ENCODE peak calls at places on chromosomes 4 and X, in nine cellular contexts. One of them, this sample, is unnamed. For H3K4me1, the result is how much of the 10 kb centered on the place peaks cover.

GRCh38 chrX:46863072-46863471 is 26.2 kb downstream of the RP2 start:
- DNase-seq in mammary epithelial cell: no peak
- DNase-seq in stomach: no peak
- DNase-seq in PC-3: no peak
- DNase-seq in tibial artery: no peak
- DNase-seq in hepatocyte: no peak
- DNase-seq in CD8-positive, alpha-beta T cell: no peak
- DNase-seq in kidney: no peak
- DNase-seq in body of pancreas: no peak
- DNase-seq in this sample: no peak

GRCh38 chr4:110602061-110602460 is 20.8 kb downstream of the PITX2 start:
- DNase-seq in mammary epithelial cell: no peak
- DNase-seq in stomach: no peak
- DNase-seq in PC-3: no peak
- DNase-seq in tibial artery: no peak
- DNase-seq in hepatocyte: no peak
- DNase-seq in CD8-positive, alpha-beta T cell: no peak
- DNase-seq in kidney: no peak
- DNase-seq in body of pancreas: no peak
- DNase-seq in this sample: no peak

GRCh38 chr4:183197140-183197539 is 98.1 kb downstream of the WWC2 start:
- DNase-seq in mammary epithelial cell: no peak
- DNase-seq in stomach: no peak
- DNase-seq in PC-3: no peak
- DNase-seq in tibial artery: no peak
- DNase-seq in hepatocyte: no peak
- DNase-seq in CD8-positive, alpha-beta T cell: no peak
- DNase-seq in kidney: no peak
- DNase-seq in body of pancreas: no peak
- DNase-seq in this sample: no peak

GRCh38 chrX:11380187-11380586 is 87.0 kb downstream of the AMELX start:
- DNase-seq in mammary epithelial cell: no peak
- DNase-seq in stomach: no peak
- DNase-seq in PC-3: peak
- DNase-seq in tibial artery: no peak
- DNase-seq in hepatocyte: no peak
- DNase-seq in CD8-positive, alpha-beta T cell: no peak
- DNase-seq in kidney: no peak
- DNase-seq in body of pancreas: no peak
- DNase-seq in this sample: no peak

GRCh38 chrX:136192839-136193414 is 45.6 kb downstream of the FHL1 start:
- DNase-seq in mammary epithelial cell: no peak
- DNase-seq in stomach: no peak
- DNase-seq in PC-3: peak
- DNase-seq in tibial artery: no peak
- DNase-seq in hepatocyte: no peak
- DNase-seq in CD8-positive, alpha-beta T cell: no peak
- DNase-seq in kidney: no peak
- DNase-seq in body of pancreas: no peak
- DNase-seq in this sample: no peak

GRCh38 chr4:119498520-119498919 is 130.1 kb downstream of the PDE5A start:
- DNase-seq in mammary epithelial cell: no peak
- DNase-seq in stomach: no peak
- DNase-seq in PC-3: no peak
- DNase-seq in tibial artery: peak
- DNase-seq in hepatocyte: peak
- DNase-seq in CD8-positive, alpha-beta T cell: no peak
- DNase-seq in kidney: peak
- DNase-seq in body of pancreas: peak
- DNase-seq in this sample: no peak

GRCh38 chr4:42519803-42520417 is 122.6 kb downstream of the SHISA3 start:
- DNase-seq in mammary epithelial cell: peak
- DNase-seq in stomach: peak
- DNase-seq in PC-3: peak
- DNase-seq in tibial artery: no peak
- DNase-seq in hepatocyte: peak
- DNase-seq in CD8-positive, alpha-beta T cell: no peak
- DNase-seq in kidney: no peak
- DNase-seq in body of pancreas: peak
- DNase-seq in this sample: no peak

GRCh38 chr4:22246816-22247215 is 269.1 kb downstream of the ADGRA3 start:
- DNase-seq in mammary epithelial cell: no peak
- DNase-seq in stomach: no peak
- DNase-seq in PC-3: no peak
- DNase-seq in tibial artery: no peak
- DNase-seq in hepatocyte: no peak
- DNase-seq in CD8-positive, alpha-beta T cell: no peak
- DNase-seq in kidney: no peak
- DNase-seq in body of pancreas: no peak
- DNase-seq in this sample: no peak

GRCh38 chrX:130066975-130067615 is 43.2 kb downstream of the ELF4 start:
- DNase-seq in mammary epithelial cell: no peak
- DNase-seq in stomach: no peak
- DNase-seq in PC-3: no peak
- DNase-seq in tibial artery: no peak
- DNase-seq in hepatocyte: no peak
- DNase-seq in CD8-positive, alpha-beta T cell: no peak
- DNase-seq in kidney: no peak
- DNase-seq in body of pancreas: no peak
- DNase-seq in this sample: no peak

GRCh38 chrX:39574178-39574577 is 523.6 kb downstream of the BCOR start:
- DNase-seq in mammary epithelial cell: no peak
- DNase-seq in stomach: no peak
- DNase-seq in PC-3: peak
- DNase-seq in tibial artery: no peak
- DNase-seq in hepatocyte: no peak
- DNase-seq in CD8-positive, alpha-beta T cell: no peak
- DNase-seq in kidney: no peak
- DNase-seq in body of pancreas: no peak
- DNase-seq in this sample: no peak

GRCh38 chrX:46837543-46838481 is 969 bp downstream of the RP2 start:
- DNase-seq in mammary epithelial cell: peak
- DNase-seq in stomach: no peak
- DNase-seq in PC-3: peak
- DNase-seq in tibial artery: no peak
- DNase-seq in hepatocyte: peak
- DNase-seq in CD8-positive, alpha-beta T cell: no peak
- DNase-seq in kidney: no peak
- DNase-seq in body of pancreas: no peak
- DNase-seq in this sample: no peak

GRCh38 chr4:72665376-72665978 is 96.5 kb upstream of the ADAMTS3 start:
- DNase-seq in mammary epithelial cell: no peak
- DNase-seq in stomach: no peak
- DNase-seq in PC-3: no peak
- DNase-seq in tibial artery: no peak
- DNase-seq in hepatocyte: no peak
- DNase-seq in CD8-positive, alpha-beta T cell: no peak
- DNase-seq in kidney: no peak
- DNase-seq in body of pancreas: no peak
- DNase-seq in this sample: no peak

GRCh38 chr4:150385606-150386005 is 196.3 kb upstream of the MAB21L2 start:
- DNase-seq in mammary epithelial cell: peak
- DNase-seq in stomach: no peak
- DNase-seq in PC-3: peak
- DNase-seq in tibial artery: peak
- DNase-seq in hepatocyte: peak
- DNase-seq in CD8-positive, alpha-beta T cell: no peak
- DNase-seq in kidney: no peak
- DNase-seq in body of pancreas: no peak
- DNase-seq in this sample: no peak

GRCh38 chr4:145485120-145485519 is 3.5 kb downstream of the SMAD1 start:
- DNase-seq in mammary epithelial cell: no peak
- DNase-seq in stomach: no peak
- DNase-seq in PC-3: no peak
- DNase-seq in tibial artery: no peak
- DNase-seq in hepatocyte: no peak
- DNase-seq in CD8-positive, alpha-beta T cell: no peak
- DNase-seq in kidney: no peak
- DNase-seq in body of pancreas: no peak
- DNase-seq in this sample: no peak
- H3K4me1 ChIP-seq in mammary epithelial cell: under half
- H3K4me1 ChIP-seq in stomach: half or more
- H3K4me1 ChIP-seq in PC-3: under half
- H3K4me1 ChIP-seq in tibial artery: under half
- H3K4me1 ChIP-seq in hepatocyte: under half
- H3K4me1 ChIP-seq in CD8-positive, alpha-beta T cell: under half
- H3K4me1 ChIP-seq in kidney: under half
- H3K4me1 ChIP-seq in body of pancreas: under half
- H3K4me1 ChIP-seq in this sample: under half

GRCh38 chr4:82591592-82591991 is 29.8 kb upstream of the TMEM150C start:
- DNase-seq in mammary epithelial cell: no peak
- DNase-seq in stomach: no peak
- DNase-seq in PC-3: no peak
- DNase-seq in tibial artery: no peak
- DNase-seq in hepatocyte: no peak
- DNase-seq in CD8-positive, alpha-beta T cell: no peak
- DNase-seq in kidney: no peak
- DNase-seq in body of pancreas: no peak
- DNase-seq in this sample: no peak

GRCh38 chr4:82594466-82594865 is 32.7 kb upstream of the TMEM150C start:
- DNase-seq in mammary epithelial cell: no peak
- DNase-seq in stomach: no peak
- DNase-seq in PC-3: no peak
- DNase-seq in tibial artery: no peak
- DNase-seq in hepatocyte: no peak
- DNase-seq in CD8-positive, alpha-beta T cell: no peak
- DNase-seq in kidney: no peak
- DNase-seq in body of pancreas: no peak
- DNase-seq in this sample: no peak

GRCh38 chr4:82593416-82593815 is 31.6 kb upstream of the TMEM150C start:
- DNase-seq in mammary epithelial cell: no peak
- DNase-seq in stomach: no peak
- DNase-seq in PC-3: no peak
- DNase-seq in tibial artery: no peak
- DNase-seq in hepatocyte: no peak
- DNase-seq in CD8-positive, alpha-beta T cell: no peak
- DNase-seq in kidney: no peak
- DNase-seq in body of pancreas: no peak
- DNase-seq in this sample: no peak

GRCh38 chr4:82589756-82590155 is 28.0 kb upstream of the TMEM150C start:
- DNase-seq in mammary epithelial cell: no peak
- DNase-seq in stomach: no peak
- DNase-seq in PC-3: no peak
- DNase-seq in tibial artery: no peak
- DNase-seq in hepatocyte: no peak
- DNase-seq in CD8-positive, alpha-beta T cell: no peak
- DNase-seq in kidney: no peak
- DNase-seq in body of pancreas: no peak
- DNase-seq in this sample: no peak

DNA sequence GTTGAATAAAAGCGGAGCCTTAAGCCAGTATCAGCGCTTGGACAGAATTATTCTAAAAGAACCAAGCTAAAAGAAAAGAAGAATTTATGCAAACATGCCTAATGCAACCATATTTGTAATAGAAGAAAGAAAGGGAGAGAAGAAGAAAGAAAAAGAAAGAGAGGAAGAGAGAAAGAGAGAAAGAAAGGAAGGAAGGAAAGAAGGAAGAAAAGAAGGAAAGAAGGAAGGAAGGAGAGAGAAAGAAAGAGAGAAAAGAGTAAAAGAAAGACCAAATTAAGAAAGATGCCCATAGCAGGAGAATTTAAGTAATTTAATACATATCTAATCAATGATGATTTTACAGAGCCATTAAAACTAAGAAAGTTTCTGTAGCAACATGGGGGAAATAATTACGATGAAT is 30.9 kb upstream of the TMEM150C start:
- DNase-seq in mammary epithelial cell: no peak
- DNase-seq in stomach: no peak
- DNase-seq in PC-3: no peak
- DNase-seq in tibial artery: no peak
- DNase-seq in hepatocyte: no peak
- DNase-seq in CD8-positive, alpha-beta T cell: no peak
- DNase-seq in kidney: no peak
- DNase-seq in body of pancreas: no peak
- DNase-seq in this sample: no peak
- TF ChIP-seq CTCF in mammary epithelial cell: no peak
- TF ChIP-seq CTCF in stomach: no peak
- TF ChIP-seq CTCF in PC-3: no peak
- TF ChIP-seq CTCF in tibial artery: no peak
- TF ChIP-seq CTCF in hepatocyte: no peak
- TF ChIP-seq CTCF in CD8-positive, alpha-beta T cell: no peak
- TF ChIP-seq CTCF in kidney: no peak
- TF ChIP-seq CTCF in body of pancreas: no peak
- TF ChIP-seq CTCF in this sample: no peak

GRCh38 chrX:1535241-1536041 is 1.5 kb downstream of the P2RY8 start:
- DNase-seq in mammary epithelial cell: no peak
- DNase-seq in stomach: no peak
- DNase-seq in PC-3: no peak
- DNase-seq in tibial artery: peak
- DNase-seq in hepatocyte: no peak
- DNase-seq in CD8-positive, alpha-beta T cell: peak
- DNase-seq in kidney: no peak
- DNase-seq in body of pancreas: no peak
- DNase-seq in this sample: no peak
- H3K4me3 ChIP-seq in mammary epithelial cell: no peak
- H3K4me3 ChIP-seq in stomach: peak
- H3K4me3 ChIP-seq in PC-3: no peak
- H3K4me3 ChIP-seq in tibial artery: peak
- H3K4me3 ChIP-seq in hepatocyte: no peak
- H3K4me3 ChIP-seq in CD8-positive, alpha-beta T cell: peak
- H3K4me3 ChIP-seq in kidney: peak
- H3K4me3 ChIP-seq in body of pancreas: no peak
- H3K4me3 ChIP-seq in this sample: no peak

GRCh38 chr4:7968262-7968896 is 28.7 kb upstream of the AFAP1 start:
- DNase-seq in mammary epithelial cell: no peak
- DNase-seq in stomach: no peak
- DNase-seq in PC-3: no peak
- DNase-seq in tibial artery: no peak
- DNase-seq in hepatocyte: no peak
- DNase-seq in CD8-positive, alpha-beta T cell: no peak
- DNase-seq in kidney: no peak
- DNase-seq in body of pancreas: no peak
- DNase-seq in this sample: no peak
- H3K4me1 ChIP-seq in mammary epithelial cell: under half
- H3K4me1 ChIP-seq in stomach: half or more
- H3K4me1 ChIP-seq in PC-3: half or more
- H3K4me1 ChIP-seq in tibial artery: under half
- H3K4me1 ChIP-seq in hepatocyte: under half
- H3K4me1 ChIP-seq in CD8-positive, alpha-beta T cell: half or more
- H3K4me1 ChIP-seq in kidney: under half
- H3K4me1 ChIP-seq in body of pancreas: under half
- H3K4me1 ChIP-seq in this sample: under half

DNA sequence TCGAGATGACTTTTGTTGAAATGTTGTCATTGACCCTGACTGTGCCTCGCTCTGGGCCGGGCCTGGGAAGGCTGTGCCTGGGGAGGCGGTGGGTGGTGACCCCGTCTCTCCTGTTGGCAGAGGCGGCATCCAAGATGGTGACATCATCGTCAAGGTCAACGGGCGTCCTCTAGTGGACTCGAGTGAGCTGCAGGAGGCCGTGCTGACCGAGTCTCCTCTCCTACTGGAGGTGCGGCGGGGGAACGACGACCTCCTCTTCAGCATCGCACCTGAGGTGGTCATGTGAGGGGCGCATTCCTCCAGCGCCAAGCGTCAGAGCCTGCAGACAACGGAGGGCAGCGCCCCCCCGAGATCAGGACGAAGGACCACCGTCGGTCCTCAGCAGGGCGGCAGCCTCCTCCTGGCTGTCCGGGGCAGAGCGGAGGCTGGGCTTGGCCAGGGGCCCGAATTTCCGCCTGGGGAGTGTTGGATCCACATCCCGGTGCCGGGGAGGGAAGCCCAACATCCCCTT is 36.4 kb downstream of the HTRA3 start:
- DNase-seq in mammary epithelial cell: no peak
- DNase-seq in stomach: no peak
- DNase-seq in PC-3: no peak
- DNase-seq in tibial artery: peak
- DNase-seq in hepatocyte: no peak
- DNase-seq in CD8-positive, alpha-beta T cell: no peak
- DNase-seq in kidney: peak
- DNase-seq in body of pancreas: peak
- DNase-seq in this sample: no peak
- TF ChIP-seq CTCF in mammary epithelial cell: no peak
- TF ChIP-seq CTCF in stomach: no peak
- TF ChIP-seq CTCF in PC-3: no peak
- TF ChIP-seq CTCF in tibial artery: no peak
- TF ChIP-seq CTCF in hepatocyte: no peak
- TF ChIP-seq CTCF in CD8-positive, alpha-beta T cell: no peak
- TF ChIP-seq CTCF in kidney: no peak
- TF ChIP-seq CTCF in body of pancreas: no peak
- TF ChIP-seq CTCF in this sample: no peak